ENCODE peak calls at places on chromosomes 5 and 9, in eight cellular contexts. K, D, T, O, F, Z, H and C are unnamed samples.

GRCh38 chr5:67149933-67150523 is 46.6 kb downstream of the CD180 start:
- DNase-seq in K (no peak), D (no peak), T (no peak), O (peak), F (no peak), Z (no peak), H (no peak), C (no peak)

GRCh38 chr5:174231961-174232487 is 186.5 kb downstream of the NSG2 start:
- DNase-seq in K (no peak), D (no peak), T (no peak), O (peak), F (peak), Z (no peak), H (no peak), C (no peak)

GRCh38 chr9:120381839-120382238 is 198.1 kb downstream of the CDK5RAP2 start:
- DNase-seq in K (no peak), D (no peak), T (no peak), O (no peak), F (no peak), Z (no peak), H (no peak), C (no peak)

GRCh38 chr9:129289883-129290282 is 111.8 kb upstream of the IER5L start:
- DNase-seq in K (no peak), D (no peak), T (peak), O (no peak), F (no peak), Z (no peak), H (no peak), C (peak)

GRCh38 chr9:138022756-138023393 is 145.3 kb downstream of the CACNA1B start:
- DNase-seq in K (no peak), D (no peak), T (peak), O (no peak), F (no peak), Z (no peak), H (peak), C (peak)

GRCh38 chr5:173888473-173889135 is 455 bp downstream of the CPEB4 start:
- DNase-seq in K (no peak), D (no peak), T (peak), O (peak), F (peak), Z (no peak), H (peak), C (peak)

GRCh38 chr9:93578844-93579243 is 2.5 kb downstream of the PHF2 start:
- DNase-seq in K (no peak), D (no peak), T (no peak), O (no peak), F (no peak), Z (no peak), H (no peak), C (peak)

GRCh38 chr5:1321576-1321975 is 23.3 kb downstream of the CLPTM1L start:
- DNase-seq in K (no peak), D (no peak), T (peak), O (no peak), F (no peak), Z (no peak), H (no peak), C (peak)